ENCODE peak calls at places on chromosomes 1 and 21, in seven cellular contexts. One of them, this sample, is unnamed.

GRCh38 chr1:204341380-204341779 is 18.3 kb downstream of the PLEKHA6 start:
- DNase-seq in PC-3: no peak
- DNase-seq in hepatocyte: peak; percentile 41
- DNase-seq in fibroblast of lung: peak; percentile 31
- DNase-seq in H1: no peak
- DNase-seq in endothelial cell of umbilical vein: no peak
- DNase-seq in GM23248: peak; percentile 72
- DNase-seq in this sample: peak; percentile 35

GRCh38 chr1:67685558-67686271 is 714 bp downstream of the GADD45A start:
- DNase-seq in PC-3: peak; percentile 46
- DNase-seq in hepatocyte: peak; percentile 69
- DNase-seq in fibroblast of lung: no peak
- DNase-seq in H1: peak; percentile 66
- DNase-seq in endothelial cell of umbilical vein: peak; percentile 52
- DNase-seq in GM23248: peak; percentile 82
- DNase-seq in this sample: peak; percentile 51

GRCh38 chr21:27213328-27213727 is 246.4 kb upstream of the ADAMTS5 start:
- DNase-seq in PC-3: peak; percentile 9
- DNase-seq in hepatocyte: no peak
- DNase-seq in fibroblast of lung: peak; percentile 57
- DNase-seq in H1: no peak
- DNase-seq in endothelial cell of umbilical vein: no peak
- DNase-seq in GM23248: peak; percentile 20
- DNase-seq in this sample: no peak

GRCh38 chr1:109089242-109090015 is 1.1 kb upstream of the TMEM167B start:
- DNase-seq in PC-3: peak; percentile 94
- DNase-seq in hepatocyte: peak; percentile 53
- DNase-seq in fibroblast of lung: peak; percentile 83
- DNase-seq in H1: peak; percentile 69
- DNase-seq in endothelial cell of umbilical vein: peak; percentile 58
- DNase-seq in GM23248: peak; percentile 86
- DNase-seq in this sample: peak; percentile 81

GRCh38 chr1:150836129-150836773 is 28.2 kb upstream of the CTSK start:
- DNase-seq in PC-3: no peak
- DNase-seq in hepatocyte: peak; percentile 7
- DNase-seq in fibroblast of lung: no peak
- DNase-seq in H1: no peak
- DNase-seq in endothelial cell of umbilical vein: peak; percentile 91
- DNase-seq in GM23248: no peak
- DNase-seq in this sample: no peak

GRCh38 chr1:96509351-96509750 is 212.2 kb upstream of the PTBP2 start:
- DNase-seq in PC-3: no peak
- DNase-seq in hepatocyte: no peak
- DNase-seq in fibroblast of lung: no peak
- DNase-seq in H1: no peak
- DNase-seq in endothelial cell of umbilical vein: no peak
- DNase-seq in GM23248: no peak
- DNase-seq in this sample: peak; percentile 31

GRCh38 chr1:17729248-17729647 is 25.9 kb upstream of the ACTL8 start:
- DNase-seq in PC-3: no peak
- DNase-seq in hepatocyte: no peak
- DNase-seq in fibroblast of lung: no peak
- DNase-seq in H1: no peak
- DNase-seq in endothelial cell of umbilical vein: no peak
- DNase-seq in GM23248: no peak
- DNase-seq in this sample: no peak

GRCh38 chr21:29938968-29939858 is 583 bp downstream of the GRIK1 start:
- DNase-seq in PC-3: no peak
- DNase-seq in hepatocyte: peak; percentile 33
- DNase-seq in fibroblast of lung: peak; percentile 18
- DNase-seq in H1: peak; percentile 73
- DNase-seq in endothelial cell of umbilical vein: no peak
- DNase-seq in GM23248: peak; percentile 20
- DNase-seq in this sample: no peak

GRCh38 chr1:64484651-64485050 is 14.7 kb downstream of the CACHD1 start:
- DNase-seq in PC-3: peak; percentile 96
- DNase-seq in hepatocyte: no peak
- DNase-seq in fibroblast of lung: peak; percentile 40
- DNase-seq in H1: no peak
- DNase-seq in endothelial cell of umbilical vein: peak; percentile 82
- DNase-seq in GM23248: no peak
- DNase-seq in this sample: no peak

GRCh38 chr1:203051841-203052324 is 25.6 kb downstream of the PPFIA4 start:
- DNase-seq in PC-3: no peak
- DNase-seq in hepatocyte: peak; percentile 42
- DNase-seq in fibroblast of lung: no peak
- DNase-seq in H1: no peak
- DNase-seq in endothelial cell of umbilical vein: no peak
- DNase-seq in GM23248: no peak
- DNase-seq in this sample: no peak

GRCh38 chr21:45384656-45385548 is 20.1 kb upstream of the COL18A1 start:
- DNase-seq in PC-3: no peak
- DNase-seq in hepatocyte: no peak
- DNase-seq in fibroblast of lung: no peak
- DNase-seq in H1: no peak
- DNase-seq in endothelial cell of umbilical vein: no peak
- DNase-seq in GM23248: no peak
- DNase-seq in this sample: no peak

GRCh38 chr1:147243228-147243685 is 773 bp downstream of the CHD1L start:
- DNase-seq in PC-3: no peak
- DNase-seq in hepatocyte: peak; percentile 44
- DNase-seq in fibroblast of lung: no peak
- DNase-seq in H1: no peak
- DNase-seq in endothelial cell of umbilical vein: peak; percentile 70
- DNase-seq in GM23248: peak; percentile 82
- DNase-seq in this sample: no peak

GRCh38 chr1:245310605-245311531 is 156.1 kb downstream of the KIF26B start:
- DNase-seq in PC-3: no peak
- DNase-seq in hepatocyte: peak; percentile 18
- DNase-seq in fibroblast of lung: no peak
- DNase-seq in H1: no peak
- DNase-seq in endothelial cell of umbilical vein: no peak
- DNase-seq in GM23248: peak; percentile 58
- DNase-seq in this sample: no peak

GRCh38 chr1:158527190-158527815 is 26.9 kb downstream of the OR6Y1 start:
- DNase-seq in PC-3: peak; percentile 36
- DNase-seq in hepatocyte: no peak
- DNase-seq in fibroblast of lung: peak; percentile 61
- DNase-seq in H1: no peak
- DNase-seq in endothelial cell of umbilical vein: peak; percentile 24
- DNase-seq in GM23248: peak; percentile 54
- DNase-seq in this sample: peak; percentile 42

GRCh38 chr1:24913616-24914225 is 16.4 kb downstream of the RUNX3 start:
- DNase-seq in PC-3: no peak
- DNase-seq in hepatocyte: no peak
- DNase-seq in fibroblast of lung: no peak
- DNase-seq in H1: no peak
- DNase-seq in endothelial cell of umbilical vein: no peak
- DNase-seq in GM23248: no peak
- DNase-seq in this sample: no peak

GRCh38 chr21:15183712-15184353 is 119.0 kb upstream of the NRIP1 start:
- DNase-seq in PC-3: no peak
- DNase-seq in hepatocyte: no peak
- DNase-seq in fibroblast of lung: no peak
- DNase-seq in H1: no peak
- DNase-seq in endothelial cell of umbilical vein: no peak
- DNase-seq in GM23248: no peak
- DNase-seq in this sample: no peak

GRCh38 chr1:205568135-205568468 is 63.6 kb downstream of the CDK18 start:
- DNase-seq in PC-3: no peak
- DNase-seq in hepatocyte: no peak
- DNase-seq in fibroblast of lung: no peak
- DNase-seq in H1: no peak
- DNase-seq in endothelial cell of umbilical vein: no peak
- DNase-seq in GM23248: no peak
- DNase-seq in this sample: no peak

GRCh38 chr21:28742527-28742926 is 250.2 kb downstream of the LTN1 start:
- DNase-seq in PC-3: peak; percentile 75
- DNase-seq in hepatocyte: no peak
- DNase-seq in fibroblast of lung: peak; percentile 81
- DNase-seq in H1: no peak
- DNase-seq in endothelial cell of umbilical vein: peak; percentile 61
- DNase-seq in GM23248: peak; percentile 70
- DNase-seq in this sample: no peak

GRCh38 chr1:33120436-33121231 is 39.7 kb downstream of the AZIN2 start:
- DNase-seq in PC-3: peak; percentile 58
- DNase-seq in hepatocyte: no peak
- DNase-seq in fibroblast of lung: no peak
- DNase-seq in H1: peak; percentile 31
- DNase-seq in endothelial cell of umbilical vein: no peak
- DNase-seq in GM23248: no peak
- DNase-seq in this sample: no peak

GRCh38 chr1:112264553-112264952 is 131.5 kb upstream of the CTTNBP2NL start:
- DNase-seq in PC-3: no peak
- DNase-seq in hepatocyte: no peak
- DNase-seq in fibroblast of lung: peak; percentile 9
- DNase-seq in H1: no peak
- DNase-seq in endothelial cell of umbilical vein: no peak
- DNase-seq in GM23248: no peak
- DNase-seq in this sample: no peak

GRCh38 chr1:245485996-245486395 is 331.2 kb downstream of the KIF26B start:
- DNase-seq in PC-3: no peak
- DNase-seq in hepatocyte: no peak
- DNase-seq in fibroblast of lung: peak; percentile 37
- DNase-seq in H1: no peak
- DNase-seq in endothelial cell of umbilical vein: no peak
- DNase-seq in GM23248: no peak
- DNase-seq in this sample: no peak

GRCh38 chr1:162070094-162070748 is 730 bp downstream of the NOS1AP start:
- DNase-seq in PC-3: peak; percentile 58
- DNase-seq in hepatocyte: peak; percentile 37
- DNase-seq in fibroblast of lung: no peak
- DNase-seq in H1: no peak
- DNase-seq in endothelial cell of umbilical vein: no peak
- DNase-seq in GM23248: peak; percentile 10
- DNase-seq in this sample: peak; percentile 27
- TF ChIP-seq EZH2 in PC-3: no peak
- TF ChIP-seq EZH2 in hepatocyte: no peak
- TF ChIP-seq EZH2 in fibroblast of lung: peak; percentile 73
- TF ChIP-seq EZH2 in H1: no peak
- TF ChIP-seq EZH2 in endothelial cell of umbilical vein: peak; percentile 47
- TF ChIP-seq EZH2 in GM23248: peak; percentile 41
- TF ChIP-seq EZH2 in this sample: no peak

DNA sequence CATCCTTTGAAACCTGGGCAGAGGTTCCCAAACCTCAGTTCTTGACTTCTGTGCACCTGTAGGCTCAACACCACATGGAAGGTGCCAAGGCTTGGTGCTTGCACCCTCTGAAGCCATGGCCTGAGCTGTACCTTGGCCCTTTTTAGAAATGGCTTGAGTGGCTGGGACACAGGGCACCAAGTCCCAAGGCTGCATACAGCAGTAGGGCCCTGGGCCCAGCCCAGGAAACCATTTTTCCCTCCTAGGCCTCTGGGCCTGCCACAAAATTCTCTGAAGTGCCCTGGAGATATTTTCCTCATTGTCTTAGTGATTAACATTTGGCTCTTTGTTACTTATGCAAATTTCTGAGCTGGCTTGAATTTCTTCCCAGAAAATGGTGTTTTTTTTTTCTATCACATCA is 65.6 kb upstream of the ACTRT2 start:
- DNase-seq in PC-3: no peak
- DNase-seq in hepatocyte: no peak
- DNase-seq in fibroblast of lung: no peak
- DNase-seq in H1: no peak
- DNase-seq in endothelial cell of umbilical vein: no peak
- DNase-seq in GM23248: no peak
- DNase-seq in this sample: no peak
- H3K9me3 ChIP-seq in PC-3: peaks cover 17% of the 10 kb centered on the region
- H3K9me3 ChIP-seq in hepatocyte: peaks cover 5% of the 10 kb centered on the region
- H3K9me3 ChIP-seq in fibroblast of lung: no peaks in the 10 kb centered on the region
- H3K9me3 ChIP-seq in H1: peaks cover 67% of the 10 kb centered on the region
- H3K9me3 ChIP-seq in endothelial cell of umbilical vein: peaks cover 6% of the 10 kb centered on the region
- H3K9me3 ChIP-seq in GM23248: no peaks in the 10 kb centered on the region
- H3K9me3 ChIP-seq in this sample: no peaks in the 10 kb centered on the region

GRCh38 chr21:33070921-33071877 is 1.3 kb downstream of the OLIG1 start:
- DNase-seq in PC-3: no peak
- DNase-seq in hepatocyte: no peak
- DNase-seq in fibroblast of lung: no peak
- DNase-seq in H1: peak; percentile 72
- DNase-seq in endothelial cell of umbilical vein: no peak
- DNase-seq in GM23248: peak; percentile 13
- DNase-seq in this sample: no peak
- TF ChIP-seq EZH2 in PC-3: no peak
- TF ChIP-seq EZH2 in hepatocyte: peak; percentile 89
- TF ChIP-seq EZH2 in fibroblast of lung: peak; percentile 95
- TF ChIP-seq EZH2 in H1: no peak
- TF ChIP-seq EZH2 in endothelial cell of umbilical vein: peak; percentile 94
- TF ChIP-seq EZH2 in GM23248: no peak
- TF ChIP-seq EZH2 in this sample: no peak

DNA sequence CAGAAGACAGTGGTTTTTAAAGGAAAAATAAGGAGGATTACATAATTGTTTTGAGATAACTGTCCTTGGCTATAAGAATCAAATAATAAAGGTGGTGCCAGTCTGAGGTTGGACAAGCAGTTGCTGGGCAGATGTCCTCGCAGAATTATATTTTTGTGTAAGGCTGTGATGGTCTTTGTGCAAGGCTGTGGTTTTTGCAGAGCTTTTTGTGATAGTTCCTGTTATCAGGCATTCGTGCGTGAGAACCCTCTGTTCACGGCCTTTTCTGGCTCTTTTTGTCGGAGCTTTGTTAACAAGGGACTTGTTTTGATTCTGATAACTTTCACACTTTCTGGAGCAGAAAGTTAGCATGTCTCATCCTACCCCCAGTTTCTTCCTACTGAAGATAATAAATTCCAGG is 33.4 kb downstream of the SH3BP5L start:
- DNase-seq in PC-3: no peak
- DNase-seq in hepatocyte: no peak
- DNase-seq in fibroblast of lung: no peak
- DNase-seq in H1: no peak
- DNase-seq in endothelial cell of umbilical vein: no peak
- DNase-seq in GM23248: no peak
- DNase-seq in this sample: no peak
- H3K9me3 ChIP-seq in PC-3: no peaks in the 10 kb centered on the region
- H3K9me3 ChIP-seq in hepatocyte: no peaks in the 10 kb centered on the region
- H3K9me3 ChIP-seq in fibroblast of lung: no peaks in the 10 kb centered on the region
- H3K9me3 ChIP-seq in H1: peaks cover 63% of the 10 kb centered on the region
- H3K9me3 ChIP-seq in endothelial cell of umbilical vein: no peaks in the 10 kb centered on the region
- H3K9me3 ChIP-seq in GM23248: no peaks in the 10 kb centered on the region
- H3K9me3 ChIP-seq in this sample: no peaks in the 10 kb centered on the region

This sample was measured in PC-9.